ENCODE peak calls at places on chromosomes 16 and 17, in five cellular contexts. B is hepatocyte, J is ascending aorta, I is Panc1, G is cardiac muscle cell. Y is an unnamed sample. For H3K27me3, the result is how much of the 10 kb centered on the place peaks cover.

GRCh38 chr17:68993112-68993511 is 37.9 kb upstream of the ABCA8 start:
- DNase-seq in J (no peak), I (no peak), G (no peak), B (peak), Y (peak)

GRCh38 chr16:57028086-57028485 is 38.7 kb downstream of the NLRC5 start:
- DNase-seq in J (no peak), B (no peak), G (no peak), I (no peak), Y (peak)

GRCh38 chr17:44842748-44843147 is 4.9 kb upstream of the HIGD1B start:
- DNase-seq in I (no peak), G (peak), J (no peak), B (no peak), Y (no peak)

GRCh38 chr17:56021681-56022205 is 131.5 kb upstream of the ANKFN1 start:
- DNase-seq in B (no peak), I (no peak), J (no peak), G (no peak), Y (no peak)

GRCh38 chr17:44794699-44795413 is 35.2 kb downstream of the GJC1 start:
- DNase-seq in I (peak), G (no peak), B (no peak), J (no peak), Y (peak)

GRCh38 chr17:61362852-61363600 is 36.6 kb upstream of the TBX2 start:
- DNase-seq in J (no peak), I (no peak), G (no peak), B (no peak), Y (no peak)

GRCh38 chr16:52498640-52499039 is 48.3 kb downstream of the TOX3 start:
- DNase-seq in B (no peak), G (no peak), J (no peak), I (no peak), Y (no peak)

GRCh38 chr16:77298638-77299360 is 99.6 kb downstream of the SYCE1L start:
- DNase-seq in G (no peak), J (no peak), I (peak), B (peak), Y (peak)

GRCh38 chr17:50920891-50921595 is 54.9 kb upstream of the TOB1 start:
- DNase-seq in I (no peak), B (no peak), G (no peak), J (no peak), Y (no peak)

GRCh38 chr17:36910513-36910912 is 26.8 kb upstream of the LHX1 start:
- DNase-seq in I (no peak), B (no peak), G (no peak), J (no peak), Y (no peak)

GRCh38 chr17:16467044-16467443 is 24.9 kb downstream of the LRRC75A start:
- DNase-seq in G (no peak), J (no peak), I (no peak), B (no peak), Y (no peak)

GRCh38 chr16:86529160-86529559 is 18.8 kb downstream of the FOXF1 start:
- DNase-seq in J (no peak), G (no peak), I (no peak), B (no peak), Y (no peak)

GRCh38 chr17:36590082-36590481 is 1.6 kb upstream of the DHRS11 start:
- DNase-seq in G (no peak), B (no peak), I (no peak), J (no peak), Y (no peak)

GRCh38 chr17:42133461-42134041 is 10.9 kb downstream of the HSPB9 start:
- DNase-seq in B (no peak), I (no peak), J (no peak), G (peak), Y (peak)

DNA sequence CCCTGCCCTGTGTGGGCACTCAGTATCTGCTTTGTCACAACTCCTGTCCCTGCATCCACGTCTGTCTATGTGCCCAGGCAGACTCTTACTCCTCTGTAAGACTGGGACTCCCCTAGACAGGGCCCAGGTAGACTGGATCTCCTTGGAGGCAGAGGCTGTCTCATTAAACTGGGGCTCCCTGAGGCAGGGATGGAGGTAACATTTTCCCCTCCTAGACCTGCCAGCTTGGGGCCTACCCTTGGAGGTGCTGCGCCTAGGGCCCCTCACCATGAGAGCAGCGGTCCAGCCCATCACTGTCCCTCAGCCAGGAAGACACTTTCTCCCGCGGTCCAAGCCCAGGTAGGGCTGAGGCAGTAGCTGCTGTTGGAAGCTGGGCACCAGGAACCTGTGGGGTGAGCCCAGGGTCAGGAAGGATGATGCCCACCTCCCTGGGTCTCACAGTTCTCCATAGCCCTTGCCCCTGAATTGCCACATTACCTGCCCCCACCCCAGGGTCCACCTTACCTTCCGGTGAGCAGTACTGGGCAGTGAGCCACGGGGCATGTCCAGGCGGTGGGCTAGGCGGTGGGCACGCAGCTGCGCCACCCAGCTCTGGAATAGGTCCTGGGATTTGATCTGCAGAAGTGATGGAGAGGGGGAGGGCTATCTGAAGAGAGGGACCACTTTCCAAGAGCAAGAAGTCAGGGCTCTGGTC is 3.4 kb downstream of the OSBPL7 start:
- DNase-seq in B (no peak), G (no peak), I (no peak), J (no peak), Y (no peak)
- H3K4me3 ChIP-seq in B (no peak), G (no peak), I (no peak), J (no peak), Y (no peak)

DNA sequence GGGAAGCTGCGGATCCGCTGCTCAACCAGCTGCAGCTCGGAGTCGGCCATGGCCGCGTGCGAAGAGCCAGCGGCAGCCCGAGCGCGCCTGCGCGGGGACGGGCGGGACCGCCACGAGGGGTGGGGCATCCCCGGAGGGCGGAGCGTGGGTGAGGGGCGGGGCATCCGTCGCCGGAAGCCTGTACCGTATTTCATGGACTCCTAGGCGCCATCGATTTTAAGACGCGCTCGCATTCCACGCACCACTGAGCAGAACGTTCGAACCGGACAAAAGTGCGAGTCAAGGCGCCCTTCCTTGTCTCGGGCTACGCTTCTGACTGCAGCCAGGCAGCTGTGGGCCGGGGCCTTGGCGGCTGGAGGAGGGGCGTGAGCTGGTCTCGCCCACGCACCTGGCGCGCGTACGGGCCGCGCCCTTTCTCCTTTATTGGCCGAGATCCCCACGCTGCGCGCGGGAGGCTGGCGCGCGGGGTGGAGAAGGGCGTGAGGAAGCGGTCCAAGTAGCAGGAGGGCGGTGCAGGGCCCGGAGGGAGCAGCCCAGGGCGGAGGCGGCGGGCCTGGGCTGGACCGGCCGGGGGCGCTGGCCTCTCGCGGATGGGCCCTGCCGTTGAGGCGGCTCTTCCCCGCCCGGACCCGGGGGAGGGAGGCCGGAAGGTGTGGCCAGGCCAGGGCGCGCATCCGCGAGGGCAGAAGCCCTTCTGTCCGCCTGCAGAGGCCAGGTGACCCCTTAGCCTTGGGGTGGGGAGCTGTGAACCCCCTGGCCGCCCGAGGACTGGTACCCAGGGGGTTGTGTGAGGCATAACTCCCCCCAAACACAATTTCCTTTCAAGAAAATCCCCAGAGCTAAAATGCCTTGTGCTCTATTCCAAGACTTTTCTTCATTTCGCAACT is at the start of gene APRT:
- DNase-seq in I (peak), G (peak), B (peak), J (peak), Y (peak)
- TF ChIP-seq CTCF in I (peak), G (peak), B (peak), J (peak), Y (peak)

GRCh38 chr16:1073262-1073558 is 663 bp downstream of the SSTR5 start:
- DNase-seq in J (no peak), B (no peak), I (no peak), G (no peak), Y (no peak)
- H3K27me3 ChIP-seq in J (under half), B (under half), I (under half), G (under half), Y (under half)

GRCh38 chr17:39400547-39401411 is 647 bp downstream of the FBXL20 start:
- DNase-seq in G (no peak), I (no peak), J (no peak), B (peak), Y (peak)

GRCh38 chr17:39401412-39402278 is at the start of gene FBXL20:
- DNase-seq in J (peak), G (peak), I (peak), B (peak), Y (peak)

GRCh38 chr17:39402279-39402889 is 958 bp upstream of the FBXL20 start:
- DNase-seq in G (peak), I (peak), J (peak), B (peak), Y (peak)

GRCh38 chr17:39404542-39405378 is 3.3 kb upstream of the FBXL20 start:
- DNase-seq in G (no peak), B (no peak), I (no peak), J (no peak), Y (peak)

GRCh38 chr17:39402890-39403605 is 1.6 kb upstream of the FBXL20 start:
- DNase-seq in I (no peak), B (no peak), J (no peak), G (no peak), Y (no peak)
- H3K4me3 ChIP-seq in I (no peak), B (no peak), J (no peak), G (peak), Y (no peak)

GRCh38 chr17:57109393-57110151 is 24.5 kb downstream of the AKAP1 start:
- DNase-seq in I (no peak), B (no peak), J (no peak), G (peak), Y (peak)
- TF ChIP-seq CTCF in I (peak), B (peak), J (peak), G (peak), Y (peak)

GRCh38 chr17:28737770-28738679 is 5.8 kb upstream of the TRAF4 start:
- DNase-seq in B (no peak), I (no peak), G (no peak), J (no peak), Y (no peak)
- H3K27me3 ChIP-seq in B (under half), I (under half), G (under half), J (under half), Y (under half)